ENCODE peak calls at places on chromosomes 4 and X, in seven cellular contexts. One of them, this sample, is unnamed.

GRCh38 chr4:145181091-145181501 is 707 bp upstream of the OTUD4 start:
- DNase-seq in BE2C: no peak
- DNase-seq in bronchial epithelial cell: no peak
- DNase-seq in fibroblast of mammary gland: peak
- DNase-seq in OCI-LY7: no peak
- DNase-seq in neural crest cell: no peak
- DNase-seq in fibroblast of lung: no peak
- DNase-seq in this sample: no peak

GRCh38 chr4:5973486-5974220 is 44.6 kb downstream of the C4orf50 start:
- DNase-seq in fibroblast of lung: no peak
- DNase-seq in OCI-LY7: no peak
- DNase-seq in neural crest cell: no peak
- DNase-seq in fibroblast of mammary gland: no peak
- DNase-seq in bronchial epithelial cell: no peak
- DNase-seq in BE2C: no peak
- DNase-seq in this sample: no peak

GRCh38 chrX:70033348-70033747 is 16.4 kb downstream of the AWAT2 start:
- DNase-seq in fibroblast of lung: no peak
- DNase-seq in bronchial epithelial cell: no peak
- DNase-seq in neural crest cell: peak
- DNase-seq in fibroblast of mammary gland: peak
- DNase-seq in BE2C: peak
- DNase-seq in OCI-LY7: peak
- DNase-seq in this sample: peak

GRCh38 chr4:1327526-1328266 is 19.3 kb upstream of the UVSSA start:
- DNase-seq in fibroblast of mammary gland: no peak
- DNase-seq in neural crest cell: no peak
- DNase-seq in BE2C: no peak
- DNase-seq in bronchial epithelial cell: no peak
- DNase-seq in OCI-LY7: no peak
- DNase-seq in fibroblast of lung: no peak
- DNase-seq in this sample: no peak

GRCh38 chr4:15938182-15938581 is 358 bp downstream of the FGFBP1 start:
- DNase-seq in fibroblast of mammary gland: no peak
- DNase-seq in OCI-LY7: no peak
- DNase-seq in BE2C: no peak
- DNase-seq in bronchial epithelial cell: peak
- DNase-seq in fibroblast of lung: no peak
- DNase-seq in neural crest cell: no peak
- DNase-seq in this sample: no peak

GRCh38 chr4:91990726-91991125 is 313.0 kb upstream of the GRID2 start:
- DNase-seq in BE2C: no peak
- DNase-seq in fibroblast of lung: no peak
- DNase-seq in neural crest cell: no peak
- DNase-seq in fibroblast of mammary gland: no peak
- DNase-seq in OCI-LY7: no peak
- DNase-seq in bronchial epithelial cell: no peak
- DNase-seq in this sample: no peak

GRCh38 chr4:128825226-128825625 is 15.7 kb downstream of the JADE1 start:
- DNase-seq in fibroblast of lung: peak
- DNase-seq in OCI-LY7: no peak
- DNase-seq in BE2C: no peak
- DNase-seq in neural crest cell: no peak
- DNase-seq in fibroblast of mammary gland: peak
- DNase-seq in bronchial epithelial cell: peak
- DNase-seq in this sample: no peak

GRCh38 chr4:46503739-46504138 is 113.8 kb upstream of the GABRA2 start:
- DNase-seq in OCI-LY7: no peak
- DNase-seq in fibroblast of mammary gland: peak
- DNase-seq in neural crest cell: no peak
- DNase-seq in fibroblast of lung: no peak
- DNase-seq in bronchial epithelial cell: no peak
- DNase-seq in BE2C: no peak
- DNase-seq in this sample: no peak

GRCh38 chr4:81828991-81829390 is 357.3 kb upstream of the RASGEF1B start:
- DNase-seq in BE2C: no peak
- DNase-seq in fibroblast of lung: no peak
- DNase-seq in neural crest cell: no peak
- DNase-seq in OCI-LY7: no peak
- DNase-seq in bronchial epithelial cell: no peak
- DNase-seq in fibroblast of mammary gland: no peak
- DNase-seq in this sample: no peak

GRCh38 chr4:173167793-173168395 is 717 bp upstream of the GALNT7 start:
- DNase-seq in bronchial epithelial cell: peak
- DNase-seq in OCI-LY7: peak
- DNase-seq in fibroblast of lung: peak
- DNase-seq in fibroblast of mammary gland: peak
- DNase-seq in neural crest cell: no peak
- DNase-seq in BE2C: peak
- DNase-seq in this sample: peak

GRCh38 chr4:37480509-37480908 is 205.7 kb downstream of the RELL1 start:
- DNase-seq in fibroblast of mammary gland: no peak
- DNase-seq in OCI-LY7: no peak
- DNase-seq in BE2C: no peak
- DNase-seq in neural crest cell: no peak
- DNase-seq in bronchial epithelial cell: no peak
- DNase-seq in fibroblast of lung: no peak
- DNase-seq in this sample: no peak

GRCh38 chr4:150237110-150237852 is 159.0 kb downstream of the DCLK2 start:
- DNase-seq in BE2C: no peak
- DNase-seq in neural crest cell: no peak
- DNase-seq in bronchial epithelial cell: peak
- DNase-seq in fibroblast of mammary gland: peak
- DNase-seq in fibroblast of lung: peak
- DNase-seq in OCI-LY7: no peak
- DNase-seq in this sample: no peak

GRCh38 chrX:116667346-116667745 is 204.6 kb upstream of the CT83 start:
- DNase-seq in bronchial epithelial cell: no peak
- DNase-seq in BE2C: no peak
- DNase-seq in fibroblast of mammary gland: no peak
- DNase-seq in fibroblast of lung: no peak
- DNase-seq in OCI-LY7: no peak
- DNase-seq in neural crest cell: no peak
- DNase-seq in this sample: no peak

GRCh38 chrX:50495616-50496015 is 25.0 kb upstream of the DGKK start:
- DNase-seq in bronchial epithelial cell: no peak
- DNase-seq in neural crest cell: no peak
- DNase-seq in fibroblast of mammary gland: peak
- DNase-seq in BE2C: peak
- DNase-seq in OCI-LY7: no peak
- DNase-seq in fibroblast of lung: peak
- DNase-seq in this sample: no peak

GRCh38 chr4:26028793-26029511 is 114.9 kb downstream of the SMIM20 start:
- DNase-seq in BE2C: peak
- DNase-seq in OCI-LY7: no peak
- DNase-seq in fibroblast of lung: peak
- DNase-seq in fibroblast of mammary gland: peak
- DNase-seq in bronchial epithelial cell: peak
- DNase-seq in neural crest cell: peak
- DNase-seq in this sample: no peak

GRCh38 chr4:15361529-15361928 is 66.3 kb upstream of the C1QTNF7 start:
- DNase-seq in fibroblast of mammary gland: no peak
- DNase-seq in bronchial epithelial cell: no peak
- DNase-seq in fibroblast of lung: no peak
- DNase-seq in BE2C: no peak
- DNase-seq in OCI-LY7: no peak
- DNase-seq in neural crest cell: no peak
- DNase-seq in this sample: no peak

GRCh38 chrX:132592880-132593279 is 104.0 kb upstream of the MBNL3 start:
- DNase-seq in BE2C: peak
- DNase-seq in neural crest cell: peak
- DNase-seq in fibroblast of lung: no peak
- DNase-seq in OCI-LY7: peak
- DNase-seq in fibroblast of mammary gland: peak
- DNase-seq in bronchial epithelial cell: peak
- DNase-seq in this sample: no peak
- TF ChIP-seq CTCF in BE2C: peak
- TF ChIP-seq CTCF in neural crest cell: peak
- TF ChIP-seq CTCF in fibroblast of lung: peak
- TF ChIP-seq CTCF in OCI-LY7: peak
- TF ChIP-seq CTCF in fibroblast of mammary gland: peak
- TF ChIP-seq CTCF in bronchial epithelial cell: peak
- TF ChIP-seq CTCF in this sample: peak

DNA sequence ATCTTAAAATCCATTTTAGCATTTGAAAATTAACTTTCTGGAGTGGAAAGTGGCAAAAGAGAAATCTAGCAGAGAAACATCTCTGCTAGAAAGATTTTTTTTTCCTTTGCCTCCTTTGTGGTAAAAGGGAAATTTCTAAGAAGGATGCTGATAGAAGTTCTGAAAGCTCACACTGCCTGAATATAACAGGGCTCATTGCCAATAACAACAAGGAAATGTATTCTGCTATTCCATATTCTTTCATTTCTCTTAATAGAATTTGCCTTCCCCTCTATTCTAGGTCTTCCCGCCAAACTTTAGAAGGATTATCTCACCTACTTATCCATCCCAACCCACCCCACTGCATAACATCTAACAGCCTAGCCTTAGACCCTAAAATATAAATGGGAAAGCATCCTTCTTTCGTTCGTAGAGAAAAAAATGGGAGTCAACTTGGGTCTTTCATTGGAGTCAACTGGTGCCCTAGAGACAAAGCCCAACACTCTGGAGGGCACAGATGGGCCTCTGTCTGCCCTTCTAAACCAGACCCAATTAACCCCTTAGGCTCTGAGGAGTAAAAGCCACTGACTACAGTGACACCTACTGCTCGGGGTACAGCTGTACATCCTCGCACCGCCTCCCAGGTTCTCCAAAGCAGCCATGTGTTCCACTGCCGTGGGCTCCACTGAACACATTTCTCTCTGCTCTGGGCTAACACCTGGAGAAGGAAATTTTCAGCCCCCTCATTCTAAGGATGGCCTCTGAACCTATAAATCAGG is 103.9 kb downstream of the MAML3 start:
- DNase-seq in fibroblast of lung: peak
- DNase-seq in bronchial epithelial cell: no peak
- DNase-seq in neural crest cell: peak
- DNase-seq in BE2C: peak
- DNase-seq in fibroblast of mammary gland: peak
- DNase-seq in OCI-LY7: peak
- DNase-seq in this sample: peak
- TF ChIP-seq CTCF in fibroblast of lung: peak
- TF ChIP-seq CTCF in bronchial epithelial cell: peak
- TF ChIP-seq CTCF in neural crest cell: peak
- TF ChIP-seq CTCF in BE2C: peak
- TF ChIP-seq CTCF in fibroblast of mammary gland: peak
- TF ChIP-seq CTCF in OCI-LY7: peak
- TF ChIP-seq CTCF in this sample: peak

DNA sequence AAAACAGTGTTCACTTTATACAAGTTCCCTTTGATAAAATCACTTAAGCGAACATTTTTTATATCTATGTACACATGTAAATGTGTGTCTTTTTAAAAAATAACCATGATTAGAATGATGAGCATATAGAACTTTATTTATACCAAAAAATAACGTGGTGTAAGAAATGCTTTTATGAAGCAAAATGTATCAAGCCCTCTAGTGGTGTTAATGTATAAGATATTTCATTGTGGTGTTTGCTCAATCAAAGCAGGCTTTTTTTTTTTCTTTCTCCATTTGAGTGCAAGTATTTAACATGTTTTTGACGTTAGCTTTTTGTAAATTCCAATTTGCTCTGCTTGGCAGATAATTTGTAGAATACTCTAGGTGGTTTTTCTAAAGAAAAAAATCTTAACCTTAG is 2092.4 kb upstream of the TENM3 start:
- DNase-seq in neural crest cell: no peak
- DNase-seq in fibroblast of lung: no peak
- DNase-seq in OCI-LY7: peak
- DNase-seq in BE2C: no peak
- DNase-seq in fibroblast of mammary gland: no peak
- DNase-seq in bronchial epithelial cell: peak
- DNase-seq in this sample: no peak
- TF ChIP-seq CTCF in neural crest cell: peak
- TF ChIP-seq CTCF in fibroblast of lung: peak
- TF ChIP-seq CTCF in OCI-LY7: peak
- TF ChIP-seq CTCF in BE2C: peak
- TF ChIP-seq CTCF in fibroblast of mammary gland: peak
- TF ChIP-seq CTCF in bronchial epithelial cell: peak
- TF ChIP-seq CTCF in this sample: peak

GRCh38 chr4:83362492-83363329 is 28.1 kb upstream of the HPSE start:
- DNase-seq in fibroblast of mammary gland: peak
- DNase-seq in neural crest cell: no peak
- DNase-seq in OCI-LY7: peak
- DNase-seq in BE2C: no peak
- DNase-seq in fibroblast of lung: peak
- DNase-seq in bronchial epithelial cell: peak
- DNase-seq in this sample: no peak
- TF ChIP-seq CTCF in fibroblast of mammary gland: peak
- TF ChIP-seq CTCF in neural crest cell: peak
- TF ChIP-seq CTCF in OCI-LY7: peak
- TF ChIP-seq CTCF in BE2C: peak
- TF ChIP-seq CTCF in fibroblast of lung: peak
- TF ChIP-seq CTCF in bronchial epithelial cell: peak
- TF ChIP-seq CTCF in this sample: peak